ENCODE peak calls at places on chromosome 1, in nine cellular contexts. R is MG63; V is cortex of kidney; O is lower leg skin; H is tibial artery; Z is activated CD4-positive, alpha-beta T cell treated with anti-CD3 and anti-CD28 coated beads, Interleukin-2, amount 10 ng/mL, durations not matched to agents 7 days and 5 days; P is GM12865; M is cardiac muscle cell; T is osteoblast. C is an unnamed sample.

GRCh38 chr1:26289158-26290059 is 9.5 kb downstream of the SH3BGRL3 start:
- DNase-seq in O (no peak), H (no peak), T (peak; percentile 58), R (no peak), V (no peak), M (no peak), Z (peak; percentile 58), P (peak; percentile 92), C (no peak)

GRCh38 chr1:156641761-156642264 is at the start of gene BCAN:
- DNase-seq in M (peak; percentile 54), R (peak; percentile 20), T (peak; percentile 88), H (no peak), V (no peak), O (no peak), P (no peak), Z (no peak), C (no peak)

GRCh38 chr1:202170726-202171125 is 10.3 kb upstream of the PTPN7 start:
- DNase-seq in P (no peak), R (no peak), V (no peak), H (no peak), M (no peak), Z (no peak), T (no peak), O (no peak), C (no peak)

GRCh38 chr1:218347316-218347712 is 2.2 kb downstream of the TGFB2 start:
- DNase-seq in H (peak; percentile 32), Z (no peak), O (no peak), R (no peak), T (no peak), M (peak; percentile 52), V (no peak), P (no peak), C (no peak)

GRCh38 chr1:98557808-98558390 is 103.6 kb upstream of the SNX7 start:
- DNase-seq in O (no peak), Z (no peak), T (no peak), V (no peak), P (no peak), M (peak; percentile 20), R (no peak), H (no peak), C (no peak)

GRCh38 chr1:36542024-36542961 is 59.6 kb upstream of the CSF3R start:
- DNase-seq in R (no peak), Z (no peak), P (no peak), O (no peak), M (no peak), H (no peak), T (no peak), V (no peak), C (no peak)

GRCh38 chr1:232555581-232556189 is 74.2 kb downstream of the SIPA1L2 start:
- DNase-seq in H (no peak), R (no peak), M (no peak), O (no peak), V (no peak), P (no peak), Z (no peak), T (no peak), C (no peak)

GRCh38 chr1:232978827-232979226 is 28.4 kb downstream of the NTPCR start:
- DNase-seq in T (no peak), P (no peak), V (no peak), O (no peak), H (no peak), Z (no peak), M (peak; percentile 16), R (no peak), C (no peak)

GRCh38 chr1:20366766-20367602 is 76.3 kb downstream of the VWA5B1 start:
- DNase-seq in T (peak; percentile 98), H (no peak), V (no peak), O (no peak), P (no peak), R (peak; percentile 67), Z (no peak), M (peak; percentile 56), C (no peak)

GRCh38 chr1:167722152-167722869 is 529 bp downstream of the MPZL1 start:
- DNase-seq in O (no peak), T (peak; percentile 83), H (no peak), Z (peak; percentile 26), R (peak; percentile 59), M (peak; percentile 29), V (no peak), P (no peak), C (peak; percentile 65)

GRCh38 chr1:22739648-22740385 is 29.2 kb downstream of the EPHB2 start:
- DNase-seq in O (peak; percentile 37), H (peak; percentile 77), T (peak; percentile 99), V (no peak), Z (no peak), M (peak; percentile 96), R (peak; percentile 92), P (no peak), C (no peak)

GRCh38 chr1:152436593-152437338 is 22.7 kb upstream of the CRNN start:
- DNase-seq in Z (no peak), H (no peak), R (peak; percentile 34), V (no peak), M (peak; percentile 10), O (no peak), P (no peak), T (no peak), C (no peak)

GRCh38 chr1:110148961-110149360 is 1.3 kb upstream of the SLC6A17 start:
- DNase-seq in H (no peak), P (peak; percentile 2), Z (no peak), R (peak; percentile 28), M (no peak), O (no peak), V (no peak), T (peak; percentile 45), C (peak; percentile 7)

GRCh38 chr1:172833956-172834355 is 175.1 kb downstream of the FASLG start:
- DNase-seq in H (no peak), M (no peak), V (no peak), Z (no peak), P (no peak), O (no peak), T (no peak), R (no peak), C (no peak)

GRCh38 chr1:117632269-117633067 is 26.6 kb downstream of the TENT5C start:
- DNase-seq in T (peak; percentile 64), H (no peak), M (no peak), V (no peak), P (peak; percentile 68), Z (no peak), O (no peak), R (no peak), C (no peak)

GRCh38 chr1:180562582-180562981 is 3.8 kb downstream of the OVAAL start:
- DNase-seq in P (no peak), R (no peak), V (no peak), Z (no peak), M (no peak), H (no peak), O (no peak), T (no peak), C (no peak)

C was measured in erythroblast.